ENCODE peak calls at places on chromosomes 7 and 10, in six cellular contexts. F, D, V, X, C and Y are unnamed samples. For H3K4me1, the result is how much of the 10 kb centered on the place peaks cover.

GRCh38 chr10:22693371-22693784 is 21.0 kb downstream of the PIP4K2A start:
- DNase-seq in X (no peak), D (no peak), V (no peak), C (no peak), F (peak), Y (no peak)

GRCh38 chr7:130392456-130392860 is 12.2 kb downstream of the CPA1 start:
- DNase-seq in X (no peak), C (no peak), F (peak), D (no peak), V (no peak), Y (no peak)

GRCh38 chr10:60182691-60183090 is 207.0 kb downstream of the ANK3 start:
- DNase-seq in C (no peak), V (no peak), D (no peak), X (no peak), F (peak), Y (no peak)

GRCh38 chr10:99234067-99234738 is 1.4 kb downstream of the HPSE2 start:
- DNase-seq in D (no peak), F (peak), V (peak), C (peak), X (no peak), Y (peak)

GRCh38 chr7:22452142-22452763 is 47.7 kb downstream of the STEAP1B start:
- DNase-seq in V (peak), X (no peak), D (peak), C (peak), F (peak), Y (no peak)

GRCh38 chr7:143979359-143979758 is 20.8 kb upstream of the OR6B1 start:
- DNase-seq in D (peak), X (peak), C (no peak), V (no peak), F (peak), Y (no peak)

GRCh38 chr7:123616244-123616643 is 14.6 kb downstream of the ASB15 start:
- DNase-seq in X (no peak), F (no peak), D (no peak), C (no peak), V (no peak), Y (no peak)

GRCh38 chr10:23439920-23440875 is 1.3 kb downstream of the OTUD1 start:
- DNase-seq in F (peak), D (no peak), X (no peak), V (peak), C (peak), Y (peak)

GRCh38 chr10:117736655-117737054 is 194.1 kb downstream of the EMX2 start:
- DNase-seq in F (no peak), C (no peak), D (peak), V (no peak), X (peak), Y (no peak)

GRCh38 chr7:149778327-149778637 is 4.9 kb upstream of the ZNF467 start:
- DNase-seq in D (no peak), C (no peak), V (no peak), F (no peak), X (no peak), Y (no peak)

GRCh38 chr10:79237801-79238520 is 109.3 kb upstream of the PPIF start:
- DNase-seq in X (peak), C (no peak), D (no peak), V (no peak), F (no peak), Y (no peak)

GRCh38 chr7:129189661-129190310 is 1.4 kb downstream of the SMO start:
- DNase-seq in D (no peak), X (no peak), C (no peak), V (no peak), F (no peak), Y (no peak)

GRCh38 chr7:2000801-2001321 is 231.9 kb downstream of the MAD1L1 start:
- DNase-seq in C (peak), F (no peak), V (no peak), X (no peak), D (no peak), Y (no peak)

GRCh38 chr7:29843106-29843505 is 36.8 kb downstream of the WIPF3 start:
- DNase-seq in D (no peak), X (no peak), F (no peak), C (no peak), V (no peak), Y (no peak)

GRCh38 chr10:106956216-106956915 is 208.1 kb downstream of the SORCS1 start:
- DNase-seq in X (no peak), D (no peak), F (no peak), C (no peak), V (no peak), Y (no peak)

GRCh38 chr10:275680-276079 is 140.4 kb downstream of the ZMYND11 start:
- DNase-seq in D (no peak), V (no peak), C (no peak), X (no peak), F (no peak), Y (no peak)

GRCh38 chr7:132489776-132490237 is 86.5 kb downstream of the PLXNA4 start:
- DNase-seq in V (no peak), C (no peak), D (no peak), X (no peak), F (no peak), Y (no peak)

GRCh38 chr7:45224832-45225231 is 67.2 kb downstream of the RAMP3 start:
- DNase-seq in C (no peak), X (no peak), D (no peak), V (peak), F (no peak), Y (no peak)

GRCh38 chr10:59807629-59808620 is 54.7 kb upstream of the MRLN start:
- DNase-seq in F (no peak), X (no peak), V (no peak), C (peak), D (no peak), Y (no peak)

GRCh38 chr7:36982749-36983148 is 258.5 kb upstream of the AOAH start:
- DNase-seq in C (no peak), V (no peak), F (no peak), D (no peak), X (no peak), Y (no peak)

GRCh38 chr10:3666525-3667302 is 118.3 kb downstream of the KLF6 start:
- DNase-seq in D (no peak), F (no peak), X (no peak), C (no peak), V (no peak), Y (peak)

GRCh38 chr7:142478479-142479220 is 220.8 kb upstream of the PRSS58 start:
- DNase-seq in F (no peak), V (peak), D (no peak), C (no peak), X (peak), Y (no peak)

GRCh38 chr7:423312-424260 is 96.1 kb downstream of the PDGFA start:
- DNase-seq in D (no peak), V (no peak), X (no peak), F (no peak), C (no peak), Y (no peak)

GRCh38 chr7:122350701-122351100 is 46.2 kb upstream of the FEZF1 start:
- DNase-seq in X (no peak), V (no peak), D (no peak), C (no peak), F (no peak), Y (no peak)

GRCh38 chr7:2299131-2299829 is 15.0 kb downstream of the SNX8 start:
- DNase-seq in C (no peak), V (no peak), X (no peak), D (no peak), F (peak), Y (no peak)

GRCh38 chr10:128885573-128886555 is 581.2 kb upstream of the MGMT start:
- DNase-seq in F (no peak), X (no peak), D (no peak), V (no peak), C (no peak), Y (no peak)

DNA sequence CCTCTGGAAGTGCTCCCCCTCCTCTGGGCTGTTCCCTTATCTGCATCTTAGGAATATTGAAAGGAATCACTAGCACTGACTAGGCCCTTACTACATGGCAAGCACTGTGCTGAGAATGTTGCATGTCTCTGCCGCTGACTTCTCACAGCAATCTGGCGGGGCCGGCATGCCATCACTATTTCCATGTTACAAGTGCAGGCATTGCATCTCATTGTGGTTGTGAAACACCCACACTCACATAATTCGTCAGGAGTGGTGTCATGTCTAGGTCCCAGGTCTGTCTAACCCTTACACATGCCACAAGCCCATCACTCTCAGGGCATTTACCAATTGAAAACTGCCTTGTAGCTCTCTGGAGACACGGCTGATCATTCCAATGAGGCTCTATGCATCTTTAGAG is 8.5 kb upstream of the IL2RA start:
- DNase-seq in F (peak), V (no peak), D (no peak), X (no peak), C (no peak), Y (no peak)
- H3K4me1 ChIP-seq in F (under half), V (under half), D (under half), X (under half), C (under half), Y (half or more)

GRCh38 chr7:116705419-116705818 is 33.4 kb downstream of the MET start:
- DNase-seq in D (no peak), X (no peak), F (no peak), C (no peak), V (no peak), Y (no peak)

GRCh38 chr7:116706668-116707126 is 34.7 kb downstream of the MET start:
- DNase-seq in F (peak), D (peak), C (no peak), V (no peak), X (peak), Y (no peak)

GRCh38 chr7:116708861-116709260 is 36.9 kb downstream of the MET start:
- DNase-seq in F (no peak), C (no peak), D (no peak), V (no peak), X (no peak), Y (no peak)

GRCh38 chr7:116708248-116708647 is 36.3 kb downstream of the MET start:
- DNase-seq in D (no peak), X (no peak), C (no peak), V (no peak), F (peak), Y (no peak)

GRCh38 chr7:116707289-116707688 is 35.3 kb downstream of the MET start:
- DNase-seq in F (no peak), C (no peak), D (no peak), V (no peak), X (no peak), Y (no peak)
- H3K27ac ChIP-seq in F (peak), C (no peak), D (peak), V (no peak), X (peak), Y (no peak)

GRCh38 chr10:116694253-116694926 is 48.0 kb downstream of the HSPA12A start:
- DNase-seq in D (no peak), X (no peak), F (no peak), C (no peak), V (peak), Y (no peak)

GRCh38 chr10:116696919-116697318 is 45.4 kb downstream of the HSPA12A start:
- DNase-seq in F (no peak), X (no peak), V (no peak), D (no peak), C (no peak), Y (no peak)

GRCh38 chr10:116692225-116692624 is 50.1 kb downstream of the HSPA12A start:
- DNase-seq in V (no peak), F (no peak), X (no peak), C (no peak), D (no peak), Y (no peak)

GRCh38 chr10:116697816-116698215 is 44.5 kb downstream of the HSPA12A start:
- DNase-seq in V (no peak), X (no peak), C (no peak), D (no peak), F (no peak), Y (no peak)

DNA sequence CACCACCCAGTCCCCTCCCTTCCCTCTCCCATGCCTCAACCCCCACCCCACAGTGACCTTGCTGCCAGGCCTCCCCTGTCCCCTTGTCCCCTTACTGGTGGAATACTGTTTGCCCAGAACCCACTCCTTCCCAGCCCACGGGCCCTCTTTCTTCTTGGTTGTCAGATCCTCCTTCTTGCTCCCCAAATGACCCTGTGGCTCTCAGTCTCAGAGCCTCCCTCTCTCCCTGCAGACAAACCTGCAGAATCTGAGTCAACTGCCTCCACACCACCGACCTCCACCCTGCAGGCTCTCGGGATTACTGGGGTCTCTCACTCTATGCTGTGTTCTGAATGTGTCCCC is 47.5 kb downstream of the HSPA12A start:
- DNase-seq in D (no peak), F (no peak), C (no peak), V (no peak), X (no peak), Y (no peak)
- H3K4me1 ChIP-seq in D (under half), F (under half), C (under half), V (under half), X (under half), Y (under half)

GRCh38 chr10:11898033-11898371 is 74.8 kb downstream of the PROSER2 start:
- DNase-seq in D (no peak), V (no peak), X (no peak), F (no peak), C (no peak), Y (no peak)

GRCh38 chr10:11901036-11901301 is 77.8 kb downstream of the PROSER2 start:
- DNase-seq in C (no peak), F (no peak), D (no peak), X (no peak), V (no peak), Y (no peak)

GRCh38 chr10:11898372-11899066 is 75.4 kb downstream of the PROSER2 start:
- DNase-seq in X (peak), D (no peak), C (no peak), F (no peak), V (peak), Y (no peak)

GRCh38 chr10:11901454-11902431 is 78.6 kb downstream of the PROSER2 start:
- DNase-seq in V (peak), C (no peak), D (no peak), X (no peak), F (no peak), Y (no peak)

GRCh38 chr10:11899067-11899876 is 76.1 kb downstream of the PROSER2 start:
- DNase-seq in C (no peak), V (no peak), X (peak), F (no peak), D (no peak), Y (no peak)
- H3K27ac ChIP-seq in C (no peak), V (no peak), X (peak), F (no peak), D (no peak), Y (no peak)

DNA sequence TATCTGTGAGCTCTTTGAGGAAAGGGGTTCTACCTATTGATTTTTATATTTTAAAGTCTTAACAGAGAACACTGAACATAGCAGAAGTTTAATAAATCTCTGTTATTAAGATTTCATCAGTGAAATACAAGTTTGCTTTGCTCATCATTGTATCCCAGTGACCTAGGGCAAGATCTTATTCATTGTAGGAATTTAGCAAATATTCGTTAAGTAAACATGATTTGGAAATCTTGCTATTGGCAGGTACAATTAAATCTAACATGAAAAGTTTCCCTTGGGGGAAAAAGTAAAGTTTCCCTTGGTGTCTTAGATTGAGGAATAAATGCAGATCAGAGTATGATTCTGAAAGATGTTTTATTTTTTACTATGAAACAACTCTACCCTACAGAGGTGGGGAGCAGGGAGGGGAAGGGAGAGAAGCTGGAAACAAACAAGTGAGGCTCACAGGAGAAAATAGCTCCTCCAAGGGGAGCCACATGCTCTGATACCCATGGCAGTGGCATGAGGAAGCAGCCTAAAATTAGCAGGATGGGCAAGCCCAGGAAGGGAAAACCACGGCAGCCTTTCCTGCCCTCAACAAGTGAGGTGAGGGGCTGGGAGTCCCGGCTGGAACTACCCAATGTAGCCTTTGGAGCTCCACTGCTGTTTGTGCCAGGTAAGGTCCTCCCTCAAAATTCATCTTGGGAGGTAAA is 12.4 kb upstream of the HERC4 start:
- DNase-seq in V (no peak), F (no peak), X (peak), D (no peak), C (no peak), Y (no peak)
- H3K4me1 ChIP-seq in V (under half), F (under half), X (half or more), D (half or more), C (under half), Y (under half)